ENCODE peak calls at places on chromosomes 1 and 21, in ten cellular contexts. One of them, this sample, is unnamed.

GRCh38 chr1:93722081-93723031 is 40.7 kb upstream of the BCAR3 start:
- DNase-seq in cardiac fibroblast: peak; percentile 53
- DNase-seq in AG20443: no peak
- DNase-seq in OCI-LY7: no peak
- DNase-seq in NCI-H1105: no peak
- DNase-seq in NCI-H748 treated with DMSO at 0.1 percent for 48 hours: no peak
- DNase-seq in fibroblast of pulmonary artery: peak; percentile 56
- DNase-seq in stimulated activated CD4-positive, alpha-beta T cell treated with anti-CD3 and anti-CD28 coated beads, Interleukin-15, amount 100 ng/mL, for 1 hour: no peak
- DNase-seq in HEK293T: no peak
- DNase-seq in A172: no peak
- DNase-seq in this sample: no peak

GRCh38 chr1:100557606-100557953 is 19.6 kb downstream of the GPR88 start:
- DNase-seq in AG20443: no peak
- DNase-seq in NCI-H748 treated with DMSO at 0.1 percent for 48 hours: no peak
- DNase-seq in cardiac fibroblast: no peak
- DNase-seq in NCI-H1105: no peak
- DNase-seq in stimulated activated CD4-positive, alpha-beta T cell treated with anti-CD3 and anti-CD28 coated beads, Interleukin-15, amount 100 ng/mL, for 1 hour: no peak
- DNase-seq in A172: no peak
- DNase-seq in OCI-LY7: no peak
- DNase-seq in fibroblast of pulmonary artery: no peak
- DNase-seq in HEK293T: no peak
- DNase-seq in this sample: no peak

GRCh38 chr21:44958471-44959191 is 18.8 kb downstream of the SLX9 start:
- DNase-seq in AG20443: peak; percentile 89
- DNase-seq in NCI-H748 treated with DMSO at 0.1 percent for 48 hours: no peak
- DNase-seq in OCI-LY7: no peak
- DNase-seq in fibroblast of pulmonary artery: peak; percentile 88
- DNase-seq in stimulated activated CD4-positive, alpha-beta T cell treated with anti-CD3 and anti-CD28 coated beads, Interleukin-15, amount 100 ng/mL, for 1 hour: no peak
- DNase-seq in HEK293T: no peak
- DNase-seq in cardiac fibroblast: peak; percentile 97
- DNase-seq in A172: peak; percentile 52
- DNase-seq in NCI-H1105: no peak
- DNase-seq in this sample: no peak

GRCh38 chr1:20174937-20175666 is 10.8 kb upstream of the UBXN10 start:
- DNase-seq in AG20443: no peak
- DNase-seq in stimulated activated CD4-positive, alpha-beta T cell treated with anti-CD3 and anti-CD28 coated beads, Interleukin-15, amount 100 ng/mL, for 1 hour: no peak
- DNase-seq in NCI-H748 treated with DMSO at 0.1 percent for 48 hours: no peak
- DNase-seq in HEK293T: no peak
- DNase-seq in fibroblast of pulmonary artery: no peak
- DNase-seq in NCI-H1105: no peak
- DNase-seq in cardiac fibroblast: no peak
- DNase-seq in A172: no peak
- DNase-seq in OCI-LY7: peak; percentile 39
- DNase-seq in this sample: no peak

GRCh38 chr1:163361123-163361934 is 39.6 kb downstream of the NUF2 start:
- DNase-seq in stimulated activated CD4-positive, alpha-beta T cell treated with anti-CD3 and anti-CD28 coated beads, Interleukin-15, amount 100 ng/mL, for 1 hour: no peak
- DNase-seq in A172: peak; percentile 35
- DNase-seq in AG20443: peak; percentile 12
- DNase-seq in HEK293T: peak; percentile 44
- DNase-seq in cardiac fibroblast: peak; percentile 18
- DNase-seq in NCI-H1105: peak; percentile 30
- DNase-seq in NCI-H748 treated with DMSO at 0.1 percent for 48 hours: peak; percentile 63
- DNase-seq in fibroblast of pulmonary artery: peak; percentile 22
- DNase-seq in OCI-LY7: peak; percentile 34
- DNase-seq in this sample: peak; percentile 66

GRCh38 chr1:228075801-228076271 is 6.7 kb upstream of the ARF1 start:
- DNase-seq in A172: no peak
- DNase-seq in NCI-H1105: no peak
- DNase-seq in NCI-H748 treated with DMSO at 0.1 percent for 48 hours: no peak
- DNase-seq in AG20443: no peak
- DNase-seq in HEK293T: no peak
- DNase-seq in fibroblast of pulmonary artery: no peak
- DNase-seq in stimulated activated CD4-positive, alpha-beta T cell treated with anti-CD3 and anti-CD28 coated beads, Interleukin-15, amount 100 ng/mL, for 1 hour: no peak
- DNase-seq in cardiac fibroblast: no peak
- DNase-seq in OCI-LY7: no peak
- DNase-seq in this sample: no peak

GRCh38 chr1:191757003-191757402 is 401.3 kb upstream of the RGS18 start:
- DNase-seq in HEK293T: no peak
- DNase-seq in cardiac fibroblast: no peak
- DNase-seq in stimulated activated CD4-positive, alpha-beta T cell treated with anti-CD3 and anti-CD28 coated beads, Interleukin-15, amount 100 ng/mL, for 1 hour: no peak
- DNase-seq in OCI-LY7: no peak
- DNase-seq in NCI-H1105: no peak
- DNase-seq in AG20443: no peak
- DNase-seq in NCI-H748 treated with DMSO at 0.1 percent for 48 hours: no peak
- DNase-seq in fibroblast of pulmonary artery: no peak
- DNase-seq in A172: peak; percentile 39
- DNase-seq in this sample: no peak

GRCh38 chr1:2589331-2590232 is 3.0 kb downstream of the PRXL2B start:
- DNase-seq in HEK293T: no peak
- DNase-seq in cardiac fibroblast: no peak
- DNase-seq in OCI-LY7: no peak
- DNase-seq in stimulated activated CD4-positive, alpha-beta T cell treated with anti-CD3 and anti-CD28 coated beads, Interleukin-15, amount 100 ng/mL, for 1 hour: no peak
- DNase-seq in NCI-H1105: no peak
- DNase-seq in A172: no peak
- DNase-seq in AG20443: no peak
- DNase-seq in NCI-H748 treated with DMSO at 0.1 percent for 48 hours: no peak
- DNase-seq in fibroblast of pulmonary artery: no peak
- DNase-seq in this sample: no peak

GRCh38 chr1:221598122-221598521 is 143.8 kb downstream of the DUSP10 start:
- DNase-seq in fibroblast of pulmonary artery: no peak
- DNase-seq in OCI-LY7: no peak
- DNase-seq in NCI-H1105: no peak
- DNase-seq in HEK293T: no peak
- DNase-seq in NCI-H748 treated with DMSO at 0.1 percent for 48 hours: no peak
- DNase-seq in stimulated activated CD4-positive, alpha-beta T cell treated with anti-CD3 and anti-CD28 coated beads, Interleukin-15, amount 100 ng/mL, for 1 hour: no peak
- DNase-seq in A172: no peak
- DNase-seq in AG20443: no peak
- DNase-seq in cardiac fibroblast: no peak
- DNase-seq in this sample: no peak

GRCh38 chr1:53583021-53583902 is 124.1 kb downstream of the DMRTB1 start:
- DNase-seq in NCI-H1105: no peak
- DNase-seq in NCI-H748 treated with DMSO at 0.1 percent for 48 hours: no peak
- DNase-seq in AG20443: peak; percentile 83
- DNase-seq in HEK293T: no peak
- DNase-seq in A172: no peak
- DNase-seq in OCI-LY7: no peak
- DNase-seq in cardiac fibroblast: peak; percentile 63
- DNase-seq in stimulated activated CD4-positive, alpha-beta T cell treated with anti-CD3 and anti-CD28 coated beads, Interleukin-15, amount 100 ng/mL, for 1 hour: no peak
- DNase-seq in fibroblast of pulmonary artery: peak; percentile 47
- DNase-seq in this sample: no peak

GRCh38 chr1:92980732-92981647 is 19.7 kb upstream of the DIPK1A start:
- DNase-seq in NCI-H748 treated with DMSO at 0.1 percent for 48 hours: no peak
- DNase-seq in AG20443: no peak
- DNase-seq in NCI-H1105: no peak
- DNase-seq in cardiac fibroblast: no peak
- DNase-seq in HEK293T: no peak
- DNase-seq in stimulated activated CD4-positive, alpha-beta T cell treated with anti-CD3 and anti-CD28 coated beads, Interleukin-15, amount 100 ng/mL, for 1 hour: no peak
- DNase-seq in OCI-LY7: peak; percentile 37
- DNase-seq in fibroblast of pulmonary artery: no peak
- DNase-seq in A172: no peak
- DNase-seq in this sample: no peak

GRCh38 chr1:43979528-43980254 is 681 bp downstream of the B4GALT2 start:
- DNase-seq in stimulated activated CD4-positive, alpha-beta T cell treated with anti-CD3 and anti-CD28 coated beads, Interleukin-15, amount 100 ng/mL, for 1 hour: no peak
- DNase-seq in HEK293T: no peak
- DNase-seq in AG20443: peak; percentile 75
- DNase-seq in A172: peak; percentile 33
- DNase-seq in cardiac fibroblast: peak; percentile 56
- DNase-seq in NCI-H1105: peak; percentile 51
- DNase-seq in NCI-H748 treated with DMSO at 0.1 percent for 48 hours: peak; percentile 12
- DNase-seq in OCI-LY7: no peak
- DNase-seq in fibroblast of pulmonary artery: peak; percentile 30
- DNase-seq in this sample: peak; percentile 35

GRCh38 chr21:40334159-40334558 is 466.9 kb downstream of the PCP4 start:
- DNase-seq in HEK293T: no peak
- DNase-seq in AG20443: no peak
- DNase-seq in OCI-LY7: no peak
- DNase-seq in NCI-H1105: no peak
- DNase-seq in cardiac fibroblast: no peak
- DNase-seq in NCI-H748 treated with DMSO at 0.1 percent for 48 hours: no peak
- DNase-seq in fibroblast of pulmonary artery: no peak
- DNase-seq in A172: no peak
- DNase-seq in stimulated activated CD4-positive, alpha-beta T cell treated with anti-CD3 and anti-CD28 coated beads, Interleukin-15, amount 100 ng/mL, for 1 hour: no peak
- DNase-seq in this sample: no peak

GRCh38 chr1:232589809-232590741 is 39.9 kb downstream of the SIPA1L2 start:
- DNase-seq in OCI-LY7: peak; percentile 57
- DNase-seq in A172: no peak
- DNase-seq in NCI-H1105: no peak
- DNase-seq in HEK293T: no peak
- DNase-seq in stimulated activated CD4-positive, alpha-beta T cell treated with anti-CD3 and anti-CD28 coated beads, Interleukin-15, amount 100 ng/mL, for 1 hour: no peak
- DNase-seq in AG20443: peak; percentile 66
- DNase-seq in NCI-H748 treated with DMSO at 0.1 percent for 48 hours: no peak
- DNase-seq in cardiac fibroblast: peak; percentile 80
- DNase-seq in fibroblast of pulmonary artery: peak; percentile 65
- DNase-seq in this sample: no peak

GRCh38 chr1:94899756-94900155 is 27.2 kb downstream of the CNN3 start:
- DNase-seq in NCI-H748 treated with DMSO at 0.1 percent for 48 hours: no peak
- DNase-seq in NCI-H1105: no peak
- DNase-seq in cardiac fibroblast: peak; percentile 28
- DNase-seq in stimulated activated CD4-positive, alpha-beta T cell treated with anti-CD3 and anti-CD28 coated beads, Interleukin-15, amount 100 ng/mL, for 1 hour: no peak
- DNase-seq in HEK293T: no peak
- DNase-seq in A172: no peak
- DNase-seq in AG20443: no peak
- DNase-seq in OCI-LY7: no peak
- DNase-seq in fibroblast of pulmonary artery: no peak
- DNase-seq in this sample: no peak

GRCh38 chr1:73953186-73953585 is 244.8 kb downstream of the LRRIQ3 start:
- DNase-seq in OCI-LY7: no peak
- DNase-seq in NCI-H1105: no peak
- DNase-seq in NCI-H748 treated with DMSO at 0.1 percent for 48 hours: no peak
- DNase-seq in HEK293T: no peak
- DNase-seq in cardiac fibroblast: no peak
- DNase-seq in stimulated activated CD4-positive, alpha-beta T cell treated with anti-CD3 and anti-CD28 coated beads, Interleukin-15, amount 100 ng/mL, for 1 hour: no peak
- DNase-seq in fibroblast of pulmonary artery: no peak
- DNase-seq in AG20443: no peak
- DNase-seq in A172: no peak
- DNase-seq in this sample: no peak

GRCh38 chr21:33947451-33948095 is 32.0 kb upstream of the ATP5PO start:
- DNase-seq in cardiac fibroblast: peak; percentile 95
- DNase-seq in HEK293T: peak; percentile 69
- DNase-seq in A172: peak; percentile 99
- DNase-seq in stimulated activated CD4-positive, alpha-beta T cell treated with anti-CD3 and anti-CD28 coated beads, Interleukin-15, amount 100 ng/mL, for 1 hour: peak; percentile 63
- DNase-seq in AG20443: peak; percentile 96
- DNase-seq in NCI-H1105: no peak
- DNase-seq in OCI-LY7: peak; percentile 30
- DNase-seq in fibroblast of pulmonary artery: peak; percentile 96
- DNase-seq in NCI-H748 treated with DMSO at 0.1 percent for 48 hours: peak; percentile 52
- DNase-seq in this sample: no peak

GRCh38 chr1:53771648-53772047 is 32.7 kb upstream of the GLIS1 start:
- DNase-seq in HEK293T: no peak
- DNase-seq in fibroblast of pulmonary artery: peak; percentile 57
- DNase-seq in OCI-LY7: no peak
- DNase-seq in A172: peak; percentile 67
- DNase-seq in stimulated activated CD4-positive, alpha-beta T cell treated with anti-CD3 and anti-CD28 coated beads, Interleukin-15, amount 100 ng/mL, for 1 hour: no peak
- DNase-seq in cardiac fibroblast: peak; percentile 49
- DNase-seq in AG20443: peak; percentile 63
- DNase-seq in NCI-H1105: no peak
- DNase-seq in NCI-H748 treated with DMSO at 0.1 percent for 48 hours: no peak
- DNase-seq in this sample: no peak

GRCh38 chr1:26771643-26772321 is 16.0 kb upstream of the PIGV start:
- DNase-seq in NCI-H748 treated with DMSO at 0.1 percent for 48 hours: no peak
- DNase-seq in OCI-LY7: no peak
- DNase-seq in fibroblast of pulmonary artery: peak; percentile 95
- DNase-seq in HEK293T: peak; percentile 25
- DNase-seq in A172: peak; percentile 97
- DNase-seq in stimulated activated CD4-positive, alpha-beta T cell treated with anti-CD3 and anti-CD28 coated beads, Interleukin-15, amount 100 ng/mL, for 1 hour: no peak
- DNase-seq in cardiac fibroblast: peak; percentile 96
- DNase-seq in AG20443: peak; percentile 84
- DNase-seq in NCI-H1105: no peak
- DNase-seq in this sample: no peak

GRCh38 chr1:9842781-9843575 is 19.2 kb upstream of the CLSTN1 start:
- DNase-seq in fibroblast of pulmonary artery: peak; percentile 39
- DNase-seq in OCI-LY7: no peak
- DNase-seq in HEK293T: no peak
- DNase-seq in NCI-H748 treated with DMSO at 0.1 percent for 48 hours: no peak
- DNase-seq in NCI-H1105: no peak
- DNase-seq in A172: no peak
- DNase-seq in stimulated activated CD4-positive, alpha-beta T cell treated with anti-CD3 and anti-CD28 coated beads, Interleukin-15, amount 100 ng/mL, for 1 hour: no peak
- DNase-seq in cardiac fibroblast: peak; percentile 62
- DNase-seq in AG20443: no peak
- DNase-seq in this sample: no peak

GRCh38 chr21:37564924-37565529 is 198.5 kb downstream of the DYRK1A start:
- DNase-seq in HEK293T: no peak
- DNase-seq in NCI-H748 treated with DMSO at 0.1 percent for 48 hours: peak; percentile 71
- DNase-seq in cardiac fibroblast: no peak
- DNase-seq in AG20443: no peak
- DNase-seq in fibroblast of pulmonary artery: no peak
- DNase-seq in A172: peak; percentile 72
- DNase-seq in OCI-LY7: no peak
- DNase-seq in stimulated activated CD4-positive, alpha-beta T cell treated with anti-CD3 and anti-CD28 coated beads, Interleukin-15, amount 100 ng/mL, for 1 hour: no peak
- DNase-seq in NCI-H1105: peak; percentile 28
- DNase-seq in this sample: no peak

GRCh38 chr1:15174615-15174983 is 21.1 kb downstream of the TMEM51 start:
- DNase-seq in fibroblast of pulmonary artery: no peak
- DNase-seq in NCI-H1105: no peak
- DNase-seq in HEK293T: no peak
- DNase-seq in stimulated activated CD4-positive, alpha-beta T cell treated with anti-CD3 and anti-CD28 coated beads, Interleukin-15, amount 100 ng/mL, for 1 hour: no peak
- DNase-seq in OCI-LY7: no peak
- DNase-seq in cardiac fibroblast: no peak
- DNase-seq in A172: no peak
- DNase-seq in NCI-H748 treated with DMSO at 0.1 percent for 48 hours: no peak
- DNase-seq in AG20443: no peak
- DNase-seq in this sample: peak; percentile 86

GRCh38 chr1:78651247-78651646 is 1.6 kb downstream of the IFI44 start:
- DNase-seq in HEK293T: no peak
- DNase-seq in A172: peak; percentile 57
- DNase-seq in NCI-H748 treated with DMSO at 0.1 percent for 48 hours: no peak
- DNase-seq in OCI-LY7: no peak
- DNase-seq in stimulated activated CD4-positive, alpha-beta T cell treated with anti-CD3 and anti-CD28 coated beads, Interleukin-15, amount 100 ng/mL, for 1 hour: no peak
- DNase-seq in NCI-H1105: no peak
- DNase-seq in AG20443: peak; percentile 15
- DNase-seq in cardiac fibroblast: no peak
- DNase-seq in fibroblast of pulmonary artery: peak; percentile 1
- DNase-seq in this sample: no peak

GRCh38 chr1:150001415-150001814 is 9.1 kb downstream of the OTUD7B start:
- DNase-seq in fibroblast of pulmonary artery: peak; percentile 64
- DNase-seq in cardiac fibroblast: peak; percentile 80
- DNase-seq in NCI-H1105: no peak
- DNase-seq in HEK293T: no peak
- DNase-seq in NCI-H748 treated with DMSO at 0.1 percent for 48 hours: no peak
- DNase-seq in A172: no peak
- DNase-seq in OCI-LY7: no peak
- DNase-seq in AG20443: no peak
- DNase-seq in stimulated activated CD4-positive, alpha-beta T cell treated with anti-CD3 and anti-CD28 coated beads, Interleukin-15, amount 100 ng/mL, for 1 hour: no peak
- DNase-seq in this sample: no peak

GRCh38 chr1:9143250-9143649 is 14.3 kb upstream of the GPR157 start:
- DNase-seq in stimulated activated CD4-positive, alpha-beta T cell treated with anti-CD3 and anti-CD28 coated beads, Interleukin-15, amount 100 ng/mL, for 1 hour: no peak
- DNase-seq in cardiac fibroblast: peak; percentile 76
- DNase-seq in OCI-LY7: no peak
- DNase-seq in fibroblast of pulmonary artery: peak; percentile 68
- DNase-seq in A172: no peak
- DNase-seq in NCI-H748 treated with DMSO at 0.1 percent for 48 hours: no peak
- DNase-seq in AG20443: peak; percentile 83
- DNase-seq in NCI-H1105: no peak
- DNase-seq in HEK293T: peak; percentile 5
- DNase-seq in this sample: no peak

This sample was measured in NCI-H526 treated with DMSO at 0.1 percent for 48 hours.